ENCODE peak calls at places on chromosomes 5 and 9, in seven cellular contexts. One of them, this sample, is unnamed.

GRCh38 chr5:174317261-174317894 is 271.9 kb downstream of the NSG2 start:
- DNase-seq in fibroblast of villous mesenchyme: peak; percentile 43
- DNase-seq in heart left ventricle: no peak
- DNase-seq in right lobe of liver: peak; percentile 51
- DNase-seq in hepatocyte: peak; percentile 80
- DNase-seq in GM12864: no peak
- DNase-seq in sigmoid colon: peak; percentile 55
- DNase-seq in this sample: peak; percentile 40

GRCh38 chr5:163916376-163916775 is 411.0 kb downstream of the MAT2B start:
- DNase-seq in fibroblast of villous mesenchyme: peak; percentile 37
- DNase-seq in heart left ventricle: no peak
- DNase-seq in right lobe of liver: no peak
- DNase-seq in hepatocyte: no peak
- DNase-seq in GM12864: peak; percentile 77
- DNase-seq in sigmoid colon: no peak
- DNase-seq in this sample: peak; percentile 94

GRCh38 chr5:89380635-89381034 is 497.7 kb upstream of the MEF2C start:
- DNase-seq in fibroblast of villous mesenchyme: no peak
- DNase-seq in heart left ventricle: no peak
- DNase-seq in right lobe of liver: no peak
- DNase-seq in hepatocyte: no peak
- DNase-seq in GM12864: no peak
- DNase-seq in sigmoid colon: no peak
- DNase-seq in this sample: no peak

GRCh38 chr5:131209506-131210191 is 38.9 kb downstream of the LYRM7 start:
- DNase-seq in fibroblast of villous mesenchyme: no peak
- DNase-seq in heart left ventricle: no peak
- DNase-seq in right lobe of liver: no peak
- DNase-seq in hepatocyte: no peak
- DNase-seq in GM12864: peak; percentile 81
- DNase-seq in sigmoid colon: no peak
- DNase-seq in this sample: peak; percentile 90

GRCh38 chr5:135549413-135549812 is 13.6 kb upstream of the NEUROG1 start:
- DNase-seq in fibroblast of villous mesenchyme: no peak
- DNase-seq in heart left ventricle: no peak
- DNase-seq in right lobe of liver: no peak
- DNase-seq in hepatocyte: no peak
- DNase-seq in GM12864: no peak
- DNase-seq in sigmoid colon: no peak
- DNase-seq in this sample: no peak

GRCh38 chr9:101977614-101978210 is 239.3 kb upstream of the GRIN3A start:
- DNase-seq in fibroblast of villous mesenchyme: peak; percentile 13
- DNase-seq in heart left ventricle: no peak
- DNase-seq in right lobe of liver: no peak
- DNase-seq in hepatocyte: peak; percentile 32
- DNase-seq in GM12864: no peak
- DNase-seq in sigmoid colon: no peak
- DNase-seq in this sample: peak; percentile 15

GRCh38 chr9:113298924-113299770 is 4.0 kb downstream of the RNF183 start:
- DNase-seq in fibroblast of villous mesenchyme: no peak
- DNase-seq in heart left ventricle: no peak
- DNase-seq in right lobe of liver: no peak
- DNase-seq in hepatocyte: no peak
- DNase-seq in GM12864: no peak
- DNase-seq in sigmoid colon: no peak
- DNase-seq in this sample: no peak

GRCh38 chr5:132389453-132390286 is 20.2 kb downstream of the SLC22A5 start:
- DNase-seq in fibroblast of villous mesenchyme: peak; percentile 99
- DNase-seq in heart left ventricle: no peak
- DNase-seq in right lobe of liver: no peak
- DNase-seq in hepatocyte: peak; percentile 90
- DNase-seq in GM12864: no peak
- DNase-seq in sigmoid colon: peak; percentile 92
- DNase-seq in this sample: no peak

GRCh38 chr9:128550770-128551651 is 1.4 kb upstream of the SPTAN1 start:
- DNase-seq in fibroblast of villous mesenchyme: peak; percentile 60
- DNase-seq in heart left ventricle: peak; percentile 64
- DNase-seq in right lobe of liver: no peak
- DNase-seq in hepatocyte: peak; percentile 16
- DNase-seq in GM12864: no peak
- DNase-seq in sigmoid colon: peak; percentile 80
- DNase-seq in this sample: no peak

GRCh38 chr9:132167192-132167591 is 5.3 kb downstream of the NTNG2 start:
- DNase-seq in fibroblast of villous mesenchyme: no peak
- DNase-seq in heart left ventricle: peak; percentile 5
- DNase-seq in right lobe of liver: no peak
- DNase-seq in hepatocyte: no peak
- DNase-seq in GM12864: no peak
- DNase-seq in sigmoid colon: no peak
- DNase-seq in this sample: no peak

GRCh38 chr9:132168347-132168746 is 6.5 kb downstream of the NTNG2 start:
- DNase-seq in fibroblast of villous mesenchyme: no peak
- DNase-seq in heart left ventricle: peak; percentile 64
- DNase-seq in right lobe of liver: no peak
- DNase-seq in hepatocyte: no peak
- DNase-seq in GM12864: no peak
- DNase-seq in sigmoid colon: no peak
- DNase-seq in this sample: no peak

GRCh38 chr9:132164604-132165362 is 2.9 kb downstream of the NTNG2 start:
- DNase-seq in fibroblast of villous mesenchyme: peak; percentile 86
- DNase-seq in heart left ventricle: peak; percentile 28
- DNase-seq in right lobe of liver: no peak
- DNase-seq in hepatocyte: no peak
- DNase-seq in GM12864: no peak
- DNase-seq in sigmoid colon: no peak
- DNase-seq in this sample: no peak

GRCh38 chr9:132168851-132169250 is 7.0 kb downstream of the NTNG2 start:
- DNase-seq in fibroblast of villous mesenchyme: no peak
- DNase-seq in heart left ventricle: peak; percentile 24
- DNase-seq in right lobe of liver: no peak
- DNase-seq in hepatocyte: no peak
- DNase-seq in GM12864: no peak
- DNase-seq in sigmoid colon: no peak
- DNase-seq in this sample: no peak

GRCh38 chr9:132166599-132166998 is 4.7 kb downstream of the NTNG2 start:
- DNase-seq in fibroblast of villous mesenchyme: no peak
- DNase-seq in heart left ventricle: peak; percentile 27
- DNase-seq in right lobe of liver: no peak
- DNase-seq in hepatocyte: peak; percentile 32
- DNase-seq in GM12864: no peak
- DNase-seq in sigmoid colon: no peak
- DNase-seq in this sample: no peak
- TF ChIP-seq CTCF in fibroblast of villous mesenchyme: peak; percentile 33
- TF ChIP-seq CTCF in heart left ventricle: no peak
- TF ChIP-seq CTCF in right lobe of liver: no peak
- TF ChIP-seq CTCF in hepatocyte: peak; percentile 27
- TF ChIP-seq CTCF in GM12864: peak; percentile 52
- TF ChIP-seq CTCF in sigmoid colon: no peak
- TF ChIP-seq CTCF in this sample: no peak

DNA sequence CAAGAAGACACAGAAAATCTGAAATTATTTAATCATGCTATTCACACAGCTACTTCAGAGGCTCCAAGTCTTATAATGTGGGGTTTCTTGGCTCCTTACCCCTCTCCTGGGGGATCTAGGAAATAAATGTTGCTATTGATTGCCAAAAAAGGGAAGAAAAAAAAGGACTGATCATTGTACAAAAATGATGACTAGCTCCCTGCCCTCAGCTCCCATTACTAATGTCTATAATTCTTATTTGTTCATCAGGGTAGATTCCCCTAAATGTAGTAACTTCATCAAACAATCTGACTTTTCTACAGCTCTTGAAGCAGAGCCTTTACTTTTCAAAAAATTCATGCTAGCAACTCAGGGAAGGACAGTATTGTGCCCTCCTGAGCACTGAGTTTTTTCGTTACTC is 3.3 kb upstream of the SMC5 start:
- DNase-seq in fibroblast of villous mesenchyme: no peak
- DNase-seq in heart left ventricle: no peak
- DNase-seq in right lobe of liver: no peak
- DNase-seq in hepatocyte: no peak
- DNase-seq in GM12864: no peak
- DNase-seq in sigmoid colon: no peak
- DNase-seq in this sample: no peak
- H3K4me3 ChIP-seq in fibroblast of villous mesenchyme: peak overlapping the region; percentile 90
- H3K4me3 ChIP-seq in heart left ventricle: peak overlapping the region; percentile 24
- H3K4me3 ChIP-seq in right lobe of liver: no peak overlapping the region
- H3K4me3 ChIP-seq in hepatocyte: peak overlapping the region; percentile 4
- H3K4me3 ChIP-seq in GM12864: no peak overlapping the region
- H3K4me3 ChIP-seq in sigmoid colon: peak overlapping the region; percentile 19
- H3K4me3 ChIP-seq in this sample: no peak overlapping the region

DNA sequence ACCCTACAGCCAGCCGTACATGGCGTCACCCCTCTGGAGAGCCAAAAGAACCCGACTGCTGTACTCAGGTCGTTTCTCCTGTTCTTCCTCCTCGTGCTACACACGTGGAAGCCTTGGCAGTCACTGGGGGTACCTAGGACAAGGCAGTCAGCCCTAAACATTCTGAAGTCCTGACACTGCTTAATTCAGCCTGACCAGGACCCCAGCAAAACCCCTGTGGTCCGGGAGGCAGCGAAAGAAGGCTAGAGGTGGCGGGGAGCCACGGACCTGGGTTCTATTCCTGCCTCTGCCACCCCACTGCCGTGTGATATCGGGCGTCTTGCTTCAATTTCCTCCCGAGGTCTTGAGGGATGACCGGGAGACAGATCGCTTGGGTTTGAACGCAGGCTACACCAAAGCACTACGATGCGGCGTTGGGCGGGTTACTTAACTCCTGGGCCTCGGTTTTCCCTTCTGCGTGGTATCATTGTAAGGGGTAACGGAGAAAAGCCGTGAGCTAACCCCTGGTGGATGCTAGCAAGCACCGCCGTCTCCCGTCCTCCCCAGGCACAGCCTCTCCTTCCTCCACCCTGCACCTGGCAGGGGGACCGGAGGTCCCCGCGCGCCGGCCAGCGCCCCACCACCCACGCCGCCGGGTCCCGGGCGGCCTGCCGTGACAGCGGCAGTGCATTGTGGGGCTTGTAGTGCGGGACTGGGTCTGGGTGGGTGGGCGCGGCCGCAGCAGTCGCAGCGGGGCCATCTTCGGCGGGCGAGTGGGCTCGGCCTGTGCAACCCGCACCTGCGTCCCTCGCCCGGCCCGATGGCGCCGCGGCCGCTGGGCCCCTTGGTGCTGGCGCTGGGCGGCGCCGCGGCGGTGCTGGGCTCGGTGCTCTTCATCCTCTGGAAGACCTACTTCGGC is at the start of gene ARL10:
- DNase-seq in fibroblast of villous mesenchyme: no peak
- DNase-seq in heart left ventricle: peak; percentile 76
- DNase-seq in right lobe of liver: peak; percentile 45
- DNase-seq in hepatocyte: peak; percentile 61
- DNase-seq in GM12864: no peak
- DNase-seq in sigmoid colon: no peak
- DNase-seq in this sample: peak; percentile 51
- TF ChIP-seq CTCF in fibroblast of villous mesenchyme: no peak
- TF ChIP-seq CTCF in heart left ventricle: no peak
- TF ChIP-seq CTCF in right lobe of liver: no peak
- TF ChIP-seq CTCF in hepatocyte: no peak
- TF ChIP-seq CTCF in GM12864: no peak
- TF ChIP-seq CTCF in sigmoid colon: no peak
- TF ChIP-seq CTCF in this sample: no peak

DNA sequence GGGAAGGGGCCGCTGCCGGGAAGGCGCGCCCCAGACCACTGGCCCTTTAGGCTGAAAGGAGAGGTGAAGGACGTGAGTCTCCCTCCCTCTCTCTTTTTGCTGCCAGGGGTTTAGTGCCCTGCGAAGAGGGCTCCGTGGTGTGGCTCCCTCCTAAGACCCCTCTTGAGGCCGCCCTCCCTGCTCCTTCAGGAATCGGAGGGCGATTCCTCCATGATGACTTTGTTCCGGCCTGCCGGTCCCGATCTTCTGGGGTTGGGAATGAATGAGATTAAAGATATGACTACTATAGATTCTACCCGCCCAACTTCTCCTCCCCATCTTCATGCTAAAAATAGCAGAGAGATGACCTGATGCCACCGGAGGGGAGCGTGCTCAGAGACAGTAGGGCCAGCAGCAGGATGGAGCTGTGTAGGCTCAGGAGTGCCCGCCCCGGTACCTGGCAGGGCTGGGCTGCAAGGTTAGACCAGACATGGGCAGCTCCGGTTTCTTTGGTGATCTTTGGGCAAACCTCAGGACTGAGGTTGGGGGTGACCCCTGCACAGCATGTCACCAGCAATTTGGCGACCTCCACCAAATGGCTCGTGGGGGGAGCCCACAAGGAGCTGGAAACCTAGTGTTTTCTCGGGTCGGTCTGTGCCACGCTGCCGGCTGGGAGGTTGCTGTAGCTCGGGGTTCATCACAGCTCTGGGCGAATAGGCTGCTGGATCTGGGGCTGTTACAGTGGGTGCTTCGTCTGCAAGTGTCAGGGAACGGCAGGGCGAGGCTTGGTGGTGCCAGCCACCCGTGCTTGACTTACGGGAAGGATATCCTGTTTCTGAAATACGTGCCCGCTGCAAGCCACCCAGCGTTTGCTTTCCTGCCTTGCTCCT is 1.7 kb downstream of the OLFM1 start:
- DNase-seq in fibroblast of villous mesenchyme: no peak
- DNase-seq in heart left ventricle: peak; percentile 54
- DNase-seq in right lobe of liver: no peak
- DNase-seq in hepatocyte: no peak
- DNase-seq in GM12864: no peak
- DNase-seq in sigmoid colon: no peak
- DNase-seq in this sample: no peak
- H3K4me3 ChIP-seq in fibroblast of villous mesenchyme: no peak overlapping the region
- H3K4me3 ChIP-seq in heart left ventricle: peak overlapping the region; percentile 54
- H3K4me3 ChIP-seq in right lobe of liver: no peak overlapping the region
- H3K4me3 ChIP-seq in hepatocyte: no peak overlapping the region
- H3K4me3 ChIP-seq in GM12864: no peak overlapping the region
- H3K4me3 ChIP-seq in sigmoid colon: peak overlapping the region; percentile 36
- H3K4me3 ChIP-seq in this sample: no peak overlapping the region

GRCh38 chr9:21317956-21318923 is 13.1 kb upstream of the IFNA5 start:
- DNase-seq in fibroblast of villous mesenchyme: peak; percentile 51
- DNase-seq in heart left ventricle: no peak
- DNase-seq in right lobe of liver: no peak
- DNase-seq in hepatocyte: peak; percentile 69
- DNase-seq in GM12864: no peak
- DNase-seq in sigmoid colon: peak; percentile 68
- DNase-seq in this sample: peak; percentile 57
- TF ChIP-seq CTCF in fibroblast of villous mesenchyme: peak; percentile 71
- TF ChIP-seq CTCF in heart left ventricle: peak; percentile 73
- TF ChIP-seq CTCF in right lobe of liver: peak; percentile 67
- TF ChIP-seq CTCF in hepatocyte: peak; percentile 88
- TF ChIP-seq CTCF in GM12864: peak; percentile 59
- TF ChIP-seq CTCF in sigmoid colon: peak; percentile 65
- TF ChIP-seq CTCF in this sample: peak; percentile 71